ENCODE peak calls at places on chromosomes 7 and 10, in four cellular contexts. One of them, this sample, is unnamed.

GRCh38 chr7:74380720-74381119 is 73.0 kb upstream of the GTF2IRD1 start:
- DNase-seq in uterus: no peak
- DNase-seq in HL-60: peak
- DNase-seq in adrenal gland: no peak
- DNase-seq in this sample: no peak

GRCh38 chr7:124246262-124246863 is 213.5 kb upstream of the TMEM229A start:
- DNase-seq in uterus: no peak
- DNase-seq in adrenal gland: no peak
- DNase-seq in HL-60: no peak
- DNase-seq in this sample: peak

GRCh38 chr7:113120647-113121046 is 2.3 kb upstream of the SMIM30 start:
- DNase-seq in adrenal gland: no peak
- DNase-seq in uterus: no peak
- DNase-seq in HL-60: peak
- DNase-seq in this sample: no peak

GRCh38 chr10:125341611-125342010 is 181.2 kb upstream of the CTBP2 start:
- DNase-seq in adrenal gland: no peak
- DNase-seq in HL-60: no peak
- DNase-seq in uterus: no peak
- DNase-seq in this sample: no peak

GRCh38 chr10:3217301-3217700 is 44.7 kb upstream of the PITRM1 start:
- DNase-seq in HL-60: no peak
- DNase-seq in uterus: no peak
- DNase-seq in adrenal gland: no peak
- DNase-seq in this sample: peak

GRCh38 chr10:116888380-116889055 is 39.2 kb downstream of the ENO4 start:
- DNase-seq in HL-60: no peak
- DNase-seq in uterus: peak
- DNase-seq in adrenal gland: peak
- DNase-seq in this sample: peak

GRCh38 chr10:61869772-61870520 is 31.6 kb upstream of the ARID5B start:
- DNase-seq in HL-60: no peak
- DNase-seq in uterus: no peak
- DNase-seq in adrenal gland: no peak
- DNase-seq in this sample: peak

GRCh38 chr10:8721641-8722040 is 667.2 kb downstream of the GATA3 start:
- DNase-seq in adrenal gland: no peak
- DNase-seq in uterus: no peak
- DNase-seq in HL-60: no peak
- DNase-seq in this sample: no peak

GRCh38 chr10:124676416-124677062 is 67.6 kb downstream of the FAM53B start:
- DNase-seq in adrenal gland: no peak
- DNase-seq in HL-60: no peak
- DNase-seq in uterus: no peak
- DNase-seq in this sample: no peak

GRCh38 chr10:124003070-124003419 is 90.4 kb downstream of the CHST15 start:
- DNase-seq in uterus: no peak
- DNase-seq in adrenal gland: no peak
- DNase-seq in HL-60: no peak
- DNase-seq in this sample: no peak

GRCh38 chr7:30445770-30446169 is 32.8 kb downstream of the NOD1 start:
- DNase-seq in uterus: peak
- DNase-seq in adrenal gland: peak
- DNase-seq in HL-60: peak
- DNase-seq in this sample: peak

GRCh38 chr10:70742537-70743429 is 42.4 kb downstream of the TBATA start:
- DNase-seq in adrenal gland: no peak
- DNase-seq in uterus: no peak
- DNase-seq in HL-60: no peak
- DNase-seq in this sample: peak

GRCh38 chr7:47337531-47337930 is 244.4 kb downstream of the TNS3 start:
- DNase-seq in uterus: no peak
- DNase-seq in adrenal gland: peak
- DNase-seq in HL-60: no peak
- DNase-seq in this sample: no peak

GRCh38 chr10:28360175-28360574 is 57.3 kb upstream of the MPP7 start:
- DNase-seq in adrenal gland: no peak
- DNase-seq in HL-60: no peak
- DNase-seq in uterus: no peak
- DNase-seq in this sample: no peak

GRCh38 chr10:25175527-25176420 is 973 bp downstream of the GPR158 start:
- DNase-seq in HL-60: no peak
- DNase-seq in adrenal gland: peak
- DNase-seq in uterus: no peak
- DNase-seq in this sample: peak

GRCh38 chr7:5282464-5283316 is at the start of gene SLC29A4:
- DNase-seq in HL-60: peak
- DNase-seq in adrenal gland: peak
- DNase-seq in uterus: no peak
- DNase-seq in this sample: no peak

GRCh38 chr7:113444281-113444680 is 325.9 kb upstream of the SMIM30 start:
- DNase-seq in HL-60: no peak
- DNase-seq in adrenal gland: no peak
- DNase-seq in uterus: no peak
- DNase-seq in this sample: no peak

GRCh38 chr7:106464651-106465050 is 179.9 kb upstream of the NAMPT start:
- DNase-seq in adrenal gland: no peak
- DNase-seq in uterus: no peak
- DNase-seq in HL-60: no peak
- DNase-seq in this sample: no peak

GRCh38 chr7:51067757-51068156 is 248.9 kb downstream of the COBL start:
- DNase-seq in uterus: peak
- DNase-seq in HL-60: no peak
- DNase-seq in adrenal gland: peak
- DNase-seq in this sample: peak

GRCh38 chr10:95389982-95390381 is 99.2 kb upstream of the PDLIM1 start:
- DNase-seq in adrenal gland: no peak
- DNase-seq in uterus: no peak
- DNase-seq in HL-60: no peak
- DNase-seq in this sample: no peak

GRCh38 chr10:63069318-63069717 is 63.8 kb upstream of the NRBF2 start:
- DNase-seq in uterus: no peak
- DNase-seq in adrenal gland: no peak
- DNase-seq in HL-60: no peak
- DNase-seq in this sample: no peak

GRCh38 chr10:85284778-85285397 is 956.5 kb downstream of the CCSER2 start:
- DNase-seq in adrenal gland: no peak
- DNase-seq in uterus: no peak
- DNase-seq in HL-60: no peak
- DNase-seq in this sample: no peak

GRCh38 chr7:93196331-93196730 is 29.9 kb downstream of the HEPACAM2 start:
- DNase-seq in uterus: no peak
- DNase-seq in adrenal gland: no peak
- DNase-seq in HL-60: no peak
- DNase-seq in this sample: no peak

GRCh38 chr10:79084012-79084971 is 15.5 kb downstream of the ZMIZ1 start:
- DNase-seq in adrenal gland: peak
- DNase-seq in uterus: peak
- DNase-seq in HL-60: peak
- DNase-seq in this sample: peak

GRCh38 chr7:77433901-77434300 is 17.8 kb upstream of the GSAP start:
- DNase-seq in uterus: no peak
- DNase-seq in HL-60: no peak
- DNase-seq in adrenal gland: no peak
- DNase-seq in this sample: no peak

GRCh38 chr7:128790297-128791037 is 1.3 kb upstream of the CCDC136 start:
- DNase-seq in adrenal gland: no peak
- DNase-seq in uterus: no peak
- DNase-seq in HL-60: no peak
- DNase-seq in this sample: no peak

GRCh38 chr10:120521880-120522279 is 64.9 kb downstream of the PLPP4 start:
- DNase-seq in HL-60: no peak
- DNase-seq in uterus: no peak
- DNase-seq in adrenal gland: no peak
- DNase-seq in this sample: no peak

GRCh38 chr7:18541189-18541870 is 45.8 kb downstream of the HDAC9 start:
- DNase-seq in uterus: peak
- DNase-seq in adrenal gland: peak
- DNase-seq in HL-60: no peak
- DNase-seq in this sample: peak

GRCh38 chr10:127029061-127029460 is 123.8 kb downstream of the DOCK1 start:
- DNase-seq in HL-60: no peak
- DNase-seq in uterus: no peak
- DNase-seq in adrenal gland: peak
- DNase-seq in this sample: no peak

GRCh38 chr7:36545291-36545690 is 155.6 kb downstream of the ANLN start:
- DNase-seq in HL-60: no peak
- DNase-seq in uterus: no peak
- DNase-seq in adrenal gland: no peak
- DNase-seq in this sample: no peak

GRCh38 chr10:110504111-110504735 is 6.5 kb downstream of the DUSP5 start:
- DNase-seq in adrenal gland: peak
- DNase-seq in uterus: peak
- DNase-seq in HL-60: no peak
- DNase-seq in this sample: peak

GRCh38 chr7:4575254-4575653 is 106.8 kb upstream of the FOXK1 start:
- DNase-seq in adrenal gland: peak
- DNase-seq in uterus: no peak
- DNase-seq in HL-60: no peak
- DNase-seq in this sample: no peak

GRCh38 chr7:132564849-132565248 is 11.4 kb downstream of the PLXNA4 start:
- DNase-seq in HL-60: no peak
- DNase-seq in uterus: no peak
- DNase-seq in adrenal gland: no peak
- DNase-seq in this sample: no peak

GRCh38 chr7:127383123-127383835 is 9.2 kb downstream of the ZNF800 start:
- DNase-seq in uterus: no peak
- DNase-seq in adrenal gland: no peak
- DNase-seq in HL-60: no peak
- DNase-seq in this sample: peak

GRCh38 chr10:103690281-103690680 is 165.1 kb downstream of the SH3PXD2A start:
- DNase-seq in adrenal gland: no peak
- DNase-seq in uterus: peak
- DNase-seq in HL-60: no peak
- DNase-seq in this sample: no peak

GRCh38 chr10:75877877-75878276 is 446.5 kb downstream of the LRMDA start:
- DNase-seq in uterus: no peak
- DNase-seq in HL-60: no peak
- DNase-seq in adrenal gland: no peak
- DNase-seq in this sample: no peak

GRCh38 chr10:15168296-15168780 is at the start of gene NMT2:
- DNase-seq in uterus: no peak
- DNase-seq in HL-60: peak
- DNase-seq in adrenal gland: peak
- DNase-seq in this sample: no peak

GRCh38 chr7:136183981-136184380 is 206.8 kb upstream of the MTPN start:
- DNase-seq in uterus: no peak
- DNase-seq in HL-60: no peak
- DNase-seq in adrenal gland: no peak
- DNase-seq in this sample: peak

GRCh38 chr7:15236958-15237357 is 324.9 kb downstream of the AGMO start:
- DNase-seq in HL-60: peak
- DNase-seq in uterus: no peak
- DNase-seq in adrenal gland: no peak
- DNase-seq in this sample: no peak
- H3K4me3 ChIP-seq in HL-60: no peak
- H3K4me3 ChIP-seq in uterus: no peak
- H3K4me3 ChIP-seq in adrenal gland: no peak
- H3K4me3 ChIP-seq in this sample: no peak

GRCh38 chr10:10855178-10855577 is 162.5 kb upstream of the CELF2 start:
- DNase-seq in adrenal gland: no peak
- DNase-seq in HL-60: no peak
- DNase-seq in uterus: no peak
- DNase-seq in this sample: no peak
- TF ChIP-seq CTCF in adrenal gland: no peak
- TF ChIP-seq CTCF in HL-60: no peak
- TF ChIP-seq CTCF in uterus: no peak
- TF ChIP-seq CTCF in this sample: no peak

GRCh38 chr10:128540806-128541739 is 414.9 kb upstream of the MKI67 start:
- DNase-seq in HL-60: no peak
- DNase-seq in uterus: no peak
- DNase-seq in adrenal gland: peak
- DNase-seq in this sample: no peak
- H3K4me3 ChIP-seq in HL-60: no peak
- H3K4me3 ChIP-seq in uterus: no peak
- H3K4me3 ChIP-seq in adrenal gland: no peak
- H3K4me3 ChIP-seq in this sample: no peak

DNA sequence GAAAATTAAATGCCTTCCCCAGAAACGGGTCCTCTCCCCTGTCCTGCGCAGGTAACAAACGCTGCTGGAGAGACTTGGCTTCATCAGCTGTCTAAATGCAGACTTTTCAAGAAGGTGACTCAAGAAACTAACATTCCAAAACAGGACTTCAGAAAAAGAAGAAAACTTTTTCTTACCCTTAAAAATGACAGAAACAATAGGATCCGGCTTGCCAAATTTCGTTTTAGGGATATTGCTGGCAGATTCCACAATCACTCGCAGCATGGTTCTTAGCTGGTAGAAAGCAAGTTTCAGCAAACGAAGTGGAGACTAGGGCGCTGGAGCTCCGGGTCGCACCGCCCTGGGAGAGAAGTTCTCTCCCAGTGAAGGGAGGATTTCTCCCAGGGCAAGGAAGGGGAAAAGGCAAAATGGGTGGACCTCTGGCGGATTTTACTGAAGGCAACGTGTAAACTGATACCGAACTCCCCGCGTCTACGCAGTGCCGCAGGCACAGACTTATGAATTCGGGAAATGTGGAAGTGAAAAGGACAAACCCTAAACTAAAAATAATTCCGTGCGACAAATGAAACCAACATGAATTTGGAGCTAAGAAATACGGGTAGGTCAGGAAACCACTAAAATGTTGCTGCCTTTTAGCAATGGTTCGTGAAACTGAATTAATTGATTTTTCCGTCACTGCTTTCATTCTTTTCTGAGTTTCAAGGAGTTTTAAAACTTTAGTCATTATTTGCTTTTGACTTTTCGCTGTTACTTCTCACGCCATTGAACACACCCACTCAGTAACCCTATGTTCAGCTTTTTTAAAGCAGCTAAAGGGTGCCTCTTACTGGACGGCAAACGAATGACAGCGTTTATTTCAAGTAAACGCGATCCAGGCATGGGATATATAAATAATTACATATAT is at the start of gene MYOF:
- DNase-seq in adrenal gland: peak
- DNase-seq in uterus: peak
- DNase-seq in HL-60: peak
- DNase-seq in this sample: peak
- TF ChIP-seq CTCF in adrenal gland: peak
- TF ChIP-seq CTCF in uterus: peak
- TF ChIP-seq CTCF in HL-60: peak
- TF ChIP-seq CTCF in this sample: peak

DNA sequence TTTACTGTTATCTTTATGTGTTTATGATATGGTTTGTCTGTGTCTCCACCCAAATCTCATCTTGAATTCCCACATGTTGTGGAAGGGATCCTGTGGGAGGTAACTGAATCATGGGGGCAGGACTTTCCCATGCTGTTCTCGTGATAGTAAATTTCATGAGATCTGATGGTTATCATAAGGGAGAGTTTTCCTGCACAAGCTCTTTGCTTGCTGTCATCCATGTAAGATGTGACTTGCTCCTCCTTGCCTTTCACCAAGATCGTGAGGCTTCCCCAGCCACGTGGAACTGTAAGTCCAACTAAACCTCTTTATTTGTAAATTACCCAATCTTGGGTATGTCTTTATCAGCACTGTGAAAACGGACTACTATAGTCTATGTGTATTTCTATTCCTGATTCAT is 539.0 kb downstream of the ARL4A start:
- DNase-seq in HL-60: no peak
- DNase-seq in adrenal gland: no peak
- DNase-seq in uterus: no peak
- DNase-seq in this sample: no peak
- H3K4me3 ChIP-seq in HL-60: no peak
- H3K4me3 ChIP-seq in adrenal gland: no peak
- H3K4me3 ChIP-seq in uterus: no peak
- H3K4me3 ChIP-seq in this sample: no peak

GRCh38 chr7:123054357-123055133 is 59.0 kb upstream of the TAS2R16 start:
- DNase-seq in uterus: no peak
- DNase-seq in adrenal gland: no peak
- DNase-seq in HL-60: no peak
- DNase-seq in this sample: no peak
- TF ChIP-seq CTCF in uterus: no peak
- TF ChIP-seq CTCF in adrenal gland: no peak
- TF ChIP-seq CTCF in HL-60: no peak
- TF ChIP-seq CTCF in this sample: peak